ENCODE peak calls at places on chromosomes 4 and X, in eight cellular contexts. One of them, this sample, is unnamed.

GRCh38 chrX:136691028-136691809 is 43.3 kb downstream of the CD40LG start:
- DNase-seq in astrocyte of the spinal cord: no peak
- DNase-seq in cardiac fibroblast: no peak
- DNase-seq in upper lobe of right lung: no peak
- DNase-seq in OCI-LY7: no peak
- DNase-seq in nephron progenitor cell: no peak
- DNase-seq in Peyer's patch: no peak
- DNase-seq in fibroblast of mammary gland: no peak
- DNase-seq in this sample: no peak

GRCh38 chr4:107913283-107913899 is 18.0 kb upstream of the CYP2U1 start:
- DNase-seq in astrocyte of the spinal cord: peak
- DNase-seq in cardiac fibroblast: peak
- DNase-seq in upper lobe of right lung: no peak
- DNase-seq in OCI-LY7: peak
- DNase-seq in nephron progenitor cell: peak
- DNase-seq in Peyer's patch: no peak
- DNase-seq in fibroblast of mammary gland: peak
- DNase-seq in this sample: peak

GRCh38 chr4:36394352-36394903 is 113.0 kb downstream of the DTHD1 start:
- DNase-seq in astrocyte of the spinal cord: no peak
- DNase-seq in cardiac fibroblast: no peak
- DNase-seq in upper lobe of right lung: no peak
- DNase-seq in OCI-LY7: no peak
- DNase-seq in nephron progenitor cell: no peak
- DNase-seq in Peyer's patch: no peak
- DNase-seq in fibroblast of mammary gland: no peak
- DNase-seq in this sample: no peak

GRCh38 chr4:156971168-156971601 is 414 bp downstream of the PDGFC start:
- DNase-seq in astrocyte of the spinal cord: no peak
- DNase-seq in cardiac fibroblast: no peak
- DNase-seq in upper lobe of right lung: peak
- DNase-seq in OCI-LY7: no peak
- DNase-seq in nephron progenitor cell: peak
- DNase-seq in Peyer's patch: no peak
- DNase-seq in fibroblast of mammary gland: no peak
- DNase-seq in this sample: peak

GRCh38 chr4:134421734-134422133 is 220.1 kb upstream of the PABPC4L start:
- DNase-seq in astrocyte of the spinal cord: no peak
- DNase-seq in cardiac fibroblast: no peak
- DNase-seq in upper lobe of right lung: no peak
- DNase-seq in OCI-LY7: no peak
- DNase-seq in nephron progenitor cell: no peak
- DNase-seq in Peyer's patch: no peak
- DNase-seq in fibroblast of mammary gland: no peak
- DNase-seq in this sample: no peak

GRCh38 chr4:178165909-178166308 is 723.7 kb upstream of the AGA start:
- DNase-seq in astrocyte of the spinal cord: no peak
- DNase-seq in cardiac fibroblast: no peak
- DNase-seq in upper lobe of right lung: no peak
- DNase-seq in OCI-LY7: no peak
- DNase-seq in nephron progenitor cell: no peak
- DNase-seq in Peyer's patch: no peak
- DNase-seq in fibroblast of mammary gland: no peak
- DNase-seq in this sample: no peak

GRCh38 chrX:150752124-150752523 is 58.9 kb downstream of the MTMR1 start:
- DNase-seq in astrocyte of the spinal cord: no peak
- DNase-seq in cardiac fibroblast: no peak
- DNase-seq in upper lobe of right lung: no peak
- DNase-seq in OCI-LY7: no peak
- DNase-seq in nephron progenitor cell: no peak
- DNase-seq in Peyer's patch: no peak
- DNase-seq in fibroblast of mammary gland: no peak
- DNase-seq in this sample: no peak

GRCh38 chr4:86894465-86894864 is 2.2 kb upstream of the C4orf36 start:
- DNase-seq in astrocyte of the spinal cord: no peak
- DNase-seq in cardiac fibroblast: peak
- DNase-seq in upper lobe of right lung: no peak
- DNase-seq in OCI-LY7: no peak
- DNase-seq in nephron progenitor cell: no peak
- DNase-seq in Peyer's patch: no peak
- DNase-seq in fibroblast of mammary gland: peak
- DNase-seq in this sample: no peak

GRCh38 chrX:72028701-72029470 is 102.8 kb downstream of the RTL5 start:
- DNase-seq in astrocyte of the spinal cord: no peak
- DNase-seq in cardiac fibroblast: no peak
- DNase-seq in upper lobe of right lung: no peak
- DNase-seq in OCI-LY7: no peak
- DNase-seq in nephron progenitor cell: no peak
- DNase-seq in Peyer's patch: no peak
- DNase-seq in fibroblast of mammary gland: no peak
- DNase-seq in this sample: no peak

GRCh38 chrX:140713174-140713539 is 3.6 kb downstream of the LINC00632 start:
- DNase-seq in astrocyte of the spinal cord: no peak
- DNase-seq in cardiac fibroblast: no peak
- DNase-seq in upper lobe of right lung: no peak
- DNase-seq in OCI-LY7: no peak
- DNase-seq in nephron progenitor cell: no peak
- DNase-seq in Peyer's patch: no peak
- DNase-seq in fibroblast of mammary gland: no peak
- DNase-seq in this sample: no peak

GRCh38 chrX:152641996-152642395 is 4.3 kb downstream of the GABRQ start:
- DNase-seq in astrocyte of the spinal cord: no peak
- DNase-seq in cardiac fibroblast: peak
- DNase-seq in upper lobe of right lung: no peak
- DNase-seq in OCI-LY7: no peak
- DNase-seq in nephron progenitor cell: peak
- DNase-seq in Peyer's patch: no peak
- DNase-seq in fibroblast of mammary gland: peak
- DNase-seq in this sample: peak

GRCh38 chrX:136255543-136255942 is 4.3 kb upstream of the MAP7D3 start:
- DNase-seq in astrocyte of the spinal cord: no peak
- DNase-seq in cardiac fibroblast: no peak
- DNase-seq in upper lobe of right lung: no peak
- DNase-seq in OCI-LY7: no peak
- DNase-seq in nephron progenitor cell: no peak
- DNase-seq in Peyer's patch: no peak
- DNase-seq in fibroblast of mammary gland: no peak
- DNase-seq in this sample: no peak

GRCh38 chr4:18480342-18480741 is 458.8 kb upstream of the LCORL start:
- DNase-seq in astrocyte of the spinal cord: no peak
- DNase-seq in cardiac fibroblast: no peak
- DNase-seq in upper lobe of right lung: no peak
- DNase-seq in OCI-LY7: no peak
- DNase-seq in nephron progenitor cell: no peak
- DNase-seq in Peyer's patch: no peak
- DNase-seq in fibroblast of mammary gland: no peak
- DNase-seq in this sample: no peak

GRCh38 chr4:122823476-122823875 is 3.2 kb upstream of the FGF2 start:
- DNase-seq in astrocyte of the spinal cord: no peak
- DNase-seq in cardiac fibroblast: no peak
- DNase-seq in upper lobe of right lung: no peak
- DNase-seq in OCI-LY7: no peak
- DNase-seq in nephron progenitor cell: no peak
- DNase-seq in Peyer's patch: no peak
- DNase-seq in fibroblast of mammary gland: peak
- DNase-seq in this sample: no peak

GRCh38 chr4:161990721-161991120 is 173.1 kb downstream of the FSTL5 start:
- DNase-seq in astrocyte of the spinal cord: no peak
- DNase-seq in cardiac fibroblast: no peak
- DNase-seq in upper lobe of right lung: no peak
- DNase-seq in OCI-LY7: no peak
- DNase-seq in nephron progenitor cell: no peak
- DNase-seq in Peyer's patch: no peak
- DNase-seq in fibroblast of mammary gland: no peak
- DNase-seq in this sample: no peak

GRCh38 chrX:55210931-55211677 is 9.0 kb upstream of the PAGE5 start:
- DNase-seq in astrocyte of the spinal cord: no peak
- DNase-seq in cardiac fibroblast: no peak
- DNase-seq in upper lobe of right lung: no peak
- DNase-seq in OCI-LY7: no peak
- DNase-seq in nephron progenitor cell: no peak
- DNase-seq in Peyer's patch: no peak
- DNase-seq in fibroblast of mammary gland: no peak
- DNase-seq in this sample: no peak

GRCh38 chr4:123749408-123749807 is 352.8 kb downstream of the SPRY1 start:
- DNase-seq in astrocyte of the spinal cord: no peak
- DNase-seq in cardiac fibroblast: peak
- DNase-seq in upper lobe of right lung: no peak
- DNase-seq in OCI-LY7: no peak
- DNase-seq in nephron progenitor cell: no peak
- DNase-seq in Peyer's patch: no peak
- DNase-seq in fibroblast of mammary gland: no peak
- DNase-seq in this sample: no peak

GRCh38 chr4:104128850-104129213 is 365.9 kb downstream of the CXXC4 start:
- DNase-seq in astrocyte of the spinal cord: peak
- DNase-seq in cardiac fibroblast: no peak
- DNase-seq in upper lobe of right lung: no peak
- DNase-seq in OCI-LY7: no peak
- DNase-seq in nephron progenitor cell: no peak
- DNase-seq in Peyer's patch: no peak
- DNase-seq in fibroblast of mammary gland: no peak
- DNase-seq in this sample: no peak

GRCh38 chr4:83996254-83996653 is 460.3 kb downstream of the GPAT3 start:
- DNase-seq in astrocyte of the spinal cord: no peak
- DNase-seq in cardiac fibroblast: no peak
- DNase-seq in upper lobe of right lung: no peak
- DNase-seq in OCI-LY7: no peak
- DNase-seq in nephron progenitor cell: no peak
- DNase-seq in Peyer's patch: no peak
- DNase-seq in fibroblast of mammary gland: no peak
- DNase-seq in this sample: no peak

GRCh38 chr4:151117371-151117962 is 18.0 kb downstream of the RPS3A start:
- DNase-seq in astrocyte of the spinal cord: peak
- DNase-seq in cardiac fibroblast: peak
- DNase-seq in upper lobe of right lung: no peak
- DNase-seq in OCI-LY7: peak
- DNase-seq in nephron progenitor cell: peak
- DNase-seq in Peyer's patch: peak
- DNase-seq in fibroblast of mammary gland: peak
- DNase-seq in this sample: peak

GRCh38 chrX:131778269-131779218 is 234.7 kb downstream of the OR13H1 start:
- DNase-seq in astrocyte of the spinal cord: peak
- DNase-seq in cardiac fibroblast: no peak
- DNase-seq in upper lobe of right lung: no peak
- DNase-seq in OCI-LY7: no peak
- DNase-seq in nephron progenitor cell: no peak
- DNase-seq in Peyer's patch: peak
- DNase-seq in fibroblast of mammary gland: peak
- DNase-seq in this sample: no peak

DNA sequence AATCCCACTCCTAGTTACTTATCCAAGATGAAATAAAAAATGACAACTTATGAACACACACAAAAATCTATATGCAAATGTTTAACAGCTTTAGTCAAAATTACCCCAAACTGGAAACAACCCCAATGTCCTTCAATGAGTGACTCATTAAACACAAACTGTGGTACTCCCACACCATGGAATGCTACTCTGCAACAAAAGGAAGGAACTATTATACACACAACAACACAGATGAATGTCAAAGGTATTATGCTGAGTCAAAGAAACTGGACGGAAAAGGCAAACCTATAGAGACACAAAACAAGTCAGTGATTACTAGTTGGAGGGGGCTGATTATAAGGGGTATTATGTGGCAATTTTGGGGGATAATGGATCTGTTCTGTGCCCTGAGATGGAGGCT is 40.5 kb downstream of the MED14 start:
- DNase-seq in astrocyte of the spinal cord: no peak
- DNase-seq in cardiac fibroblast: no peak
- DNase-seq in upper lobe of right lung: no peak
- DNase-seq in OCI-LY7: no peak
- DNase-seq in nephron progenitor cell: no peak
- DNase-seq in Peyer's patch: no peak
- DNase-seq in fibroblast of mammary gland: peak
- DNase-seq in this sample: no peak
- TF ChIP-seq CTCF in astrocyte of the spinal cord: no peak
- TF ChIP-seq CTCF in cardiac fibroblast: no peak
- TF ChIP-seq CTCF in upper lobe of right lung: no peak
- TF ChIP-seq CTCF in OCI-LY7: no peak
- TF ChIP-seq CTCF in nephron progenitor cell: no peak
- TF ChIP-seq CTCF in Peyer's patch: no peak
- TF ChIP-seq CTCF in fibroblast of mammary gland: no peak
- TF ChIP-seq CTCF in this sample: no peak

GRCh38 chr4:115851918-115852766 is 738.7 kb upstream of the NDST4 start:
- DNase-seq in astrocyte of the spinal cord: peak
- DNase-seq in cardiac fibroblast: peak
- DNase-seq in upper lobe of right lung: no peak
- DNase-seq in OCI-LY7: peak
- DNase-seq in nephron progenitor cell: peak
- DNase-seq in Peyer's patch: no peak
- DNase-seq in fibroblast of mammary gland: peak
- DNase-seq in this sample: peak
- TF ChIP-seq CTCF in astrocyte of the spinal cord: peak
- TF ChIP-seq CTCF in cardiac fibroblast: no peak
- TF ChIP-seq CTCF in upper lobe of right lung: peak
- TF ChIP-seq CTCF in OCI-LY7: peak
- TF ChIP-seq CTCF in nephron progenitor cell: peak
- TF ChIP-seq CTCF in Peyer's patch: peak
- TF ChIP-seq CTCF in fibroblast of mammary gland: peak
- TF ChIP-seq CTCF in this sample: peak

DNA sequence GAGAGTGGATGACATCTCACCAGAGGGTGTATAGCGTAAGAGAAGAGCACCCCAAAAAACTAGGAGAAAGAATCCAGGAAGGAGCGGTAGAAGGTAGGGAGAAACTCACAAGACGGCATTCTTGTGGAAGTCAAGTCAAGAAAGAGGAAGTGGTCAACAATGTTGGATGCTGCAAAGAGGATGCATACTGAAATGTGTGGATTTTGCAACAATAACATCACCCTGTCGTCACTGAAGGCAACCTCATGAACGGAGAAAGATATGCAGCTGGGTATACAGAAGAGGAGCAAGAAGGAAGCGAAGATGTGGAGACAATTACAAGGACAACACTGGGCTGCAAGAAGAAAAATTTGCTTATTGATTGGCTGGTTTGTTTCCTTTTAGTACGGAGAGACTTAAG is 11.4 kb upstream of the TAPT1 start:
- DNase-seq in astrocyte of the spinal cord: no peak
- DNase-seq in cardiac fibroblast: no peak
- DNase-seq in upper lobe of right lung: no peak
- DNase-seq in OCI-LY7: no peak
- DNase-seq in nephron progenitor cell: no peak
- DNase-seq in Peyer's patch: no peak
- DNase-seq in fibroblast of mammary gland: no peak
- DNase-seq in this sample: no peak
- TF ChIP-seq CTCF in astrocyte of the spinal cord: no peak
- TF ChIP-seq CTCF in cardiac fibroblast: no peak
- TF ChIP-seq CTCF in upper lobe of right lung: no peak
- TF ChIP-seq CTCF in OCI-LY7: no peak
- TF ChIP-seq CTCF in nephron progenitor cell: no peak
- TF ChIP-seq CTCF in Peyer's patch: no peak
- TF ChIP-seq CTCF in fibroblast of mammary gland: no peak
- TF ChIP-seq CTCF in this sample: no peak

GRCh38 chr4:47213539-47213938 is 182.2 kb downstream of the GABRB1 start:
- DNase-seq in astrocyte of the spinal cord: no peak
- DNase-seq in cardiac fibroblast: no peak
- DNase-seq in upper lobe of right lung: no peak
- DNase-seq in OCI-LY7: no peak
- DNase-seq in nephron progenitor cell: no peak
- DNase-seq in Peyer's patch: no peak
- DNase-seq in fibroblast of mammary gland: no peak
- DNase-seq in this sample: no peak
- TF ChIP-seq CTCF in astrocyte of the spinal cord: no peak
- TF ChIP-seq CTCF in cardiac fibroblast: no peak
- TF ChIP-seq CTCF in upper lobe of right lung: no peak
- TF ChIP-seq CTCF in OCI-LY7: no peak
- TF ChIP-seq CTCF in nephron progenitor cell: no peak
- TF ChIP-seq CTCF in Peyer's patch: no peak
- TF ChIP-seq CTCF in fibroblast of mammary gland: no peak
- TF ChIP-seq CTCF in this sample: no peak

GRCh38 chr4:77047037-77047436 is 28.8 kb downstream of the CCNI start:
- DNase-seq in astrocyte of the spinal cord: peak
- DNase-seq in cardiac fibroblast: peak
- DNase-seq in upper lobe of right lung: no peak
- DNase-seq in OCI-LY7: peak
- DNase-seq in nephron progenitor cell: no peak
- DNase-seq in Peyer's patch: no peak
- DNase-seq in fibroblast of mammary gland: peak
- DNase-seq in this sample: no peak
- TF ChIP-seq CTCF in astrocyte of the spinal cord: peak
- TF ChIP-seq CTCF in cardiac fibroblast: peak
- TF ChIP-seq CTCF in upper lobe of right lung: peak
- TF ChIP-seq CTCF in OCI-LY7: peak
- TF ChIP-seq CTCF in nephron progenitor cell: peak
- TF ChIP-seq CTCF in Peyer's patch: no peak
- TF ChIP-seq CTCF in fibroblast of mammary gland: peak
- TF ChIP-seq CTCF in this sample: peak

This sample was measured in GM10248.